ENCODE peak calls at places on chromosomes 4 and X, in eight cellular contexts. One of them, this sample, is unnamed.

GRCh38 chr4:122668241-122668640 is 47.4 kb upstream of the IL21 start:
- DNase-seq in stimulated activated CD4-positive, alpha-beta T cell treated with anti-CD3 and anti-CD28 coated beads, Interleukin-12 subunit alpha, Interleukin-12 subunit beta, amount 100 ng/mL, for 4 hours: no peak
- DNase-seq in lower lobe of right lung: no peak
- DNase-seq in T-helper 2 cell: no peak
- DNase-seq in effector memory CD4-positive, alpha-beta T cell: no peak
- DNase-seq in GM23338: no peak
- DNase-seq in T-helper 9 cell: no peak
- DNase-seq in caudate nucleus: no peak
- DNase-seq in this sample: no peak

GRCh38 chr4:78788005-78788889 is 12.1 kb downstream of the BMP2K start:
- DNase-seq in stimulated activated CD4-positive, alpha-beta T cell treated with anti-CD3 and anti-CD28 coated beads, Interleukin-12 subunit alpha, Interleukin-12 subunit beta, amount 100 ng/mL, for 4 hours: no peak
- DNase-seq in lower lobe of right lung: no peak
- DNase-seq in T-helper 2 cell: no peak
- DNase-seq in effector memory CD4-positive, alpha-beta T cell: no peak
- DNase-seq in GM23338: no peak
- DNase-seq in T-helper 9 cell: no peak
- DNase-seq in caudate nucleus: no peak
- DNase-seq in this sample: no peak

GRCh38 chr4:90444904-90445303 is 317.7 kb downstream of the CCSER1 start:
- DNase-seq in stimulated activated CD4-positive, alpha-beta T cell treated with anti-CD3 and anti-CD28 coated beads, Interleukin-12 subunit alpha, Interleukin-12 subunit beta, amount 100 ng/mL, for 4 hours: no peak
- DNase-seq in lower lobe of right lung: no peak
- DNase-seq in T-helper 2 cell: no peak
- DNase-seq in effector memory CD4-positive, alpha-beta T cell: no peak
- DNase-seq in GM23338: no peak
- DNase-seq in T-helper 9 cell: no peak
- DNase-seq in caudate nucleus: no peak
- DNase-seq in this sample: no peak

GRCh38 chr4:94127707-94128328 is 79.8 kb upstream of the SMARCAD1 start:
- DNase-seq in stimulated activated CD4-positive, alpha-beta T cell treated with anti-CD3 and anti-CD28 coated beads, Interleukin-12 subunit alpha, Interleukin-12 subunit beta, amount 100 ng/mL, for 4 hours: no peak
- DNase-seq in lower lobe of right lung: no peak
- DNase-seq in T-helper 2 cell: no peak
- DNase-seq in effector memory CD4-positive, alpha-beta T cell: no peak
- DNase-seq in GM23338: peak
- DNase-seq in T-helper 9 cell: no peak
- DNase-seq in caudate nucleus: no peak
- DNase-seq in this sample: no peak

GRCh38 chrX:106897259-106897658 is 5.9 kb downstream of the RIPPLY1 start:
- DNase-seq in stimulated activated CD4-positive, alpha-beta T cell treated with anti-CD3 and anti-CD28 coated beads, Interleukin-12 subunit alpha, Interleukin-12 subunit beta, amount 100 ng/mL, for 4 hours: no peak
- DNase-seq in lower lobe of right lung: no peak
- DNase-seq in T-helper 2 cell: no peak
- DNase-seq in effector memory CD4-positive, alpha-beta T cell: no peak
- DNase-seq in GM23338: no peak
- DNase-seq in T-helper 9 cell: no peak
- DNase-seq in caudate nucleus: no peak
- DNase-seq in this sample: no peak

GRCh38 chr4:120769227-120769626 is 153.3 kb downstream of the PRDM5 start:
- DNase-seq in stimulated activated CD4-positive, alpha-beta T cell treated with anti-CD3 and anti-CD28 coated beads, Interleukin-12 subunit alpha, Interleukin-12 subunit beta, amount 100 ng/mL, for 4 hours: no peak
- DNase-seq in lower lobe of right lung: no peak
- DNase-seq in T-helper 2 cell: no peak
- DNase-seq in effector memory CD4-positive, alpha-beta T cell: no peak
- DNase-seq in GM23338: no peak
- DNase-seq in T-helper 9 cell: no peak
- DNase-seq in caudate nucleus: no peak
- DNase-seq in this sample: no peak

GRCh38 chr4:101218894-101219293 is 128.4 kb downstream of the PPP3CA start:
- DNase-seq in stimulated activated CD4-positive, alpha-beta T cell treated with anti-CD3 and anti-CD28 coated beads, Interleukin-12 subunit alpha, Interleukin-12 subunit beta, amount 100 ng/mL, for 4 hours: no peak
- DNase-seq in lower lobe of right lung: no peak
- DNase-seq in T-helper 2 cell: no peak
- DNase-seq in effector memory CD4-positive, alpha-beta T cell: no peak
- DNase-seq in GM23338: no peak
- DNase-seq in T-helper 9 cell: no peak
- DNase-seq in caudate nucleus: no peak
- DNase-seq in this sample: no peak

GRCh38 chr4:93103042-93103441 is 725.5 kb upstream of the ATOH1 start:
- DNase-seq in stimulated activated CD4-positive, alpha-beta T cell treated with anti-CD3 and anti-CD28 coated beads, Interleukin-12 subunit alpha, Interleukin-12 subunit beta, amount 100 ng/mL, for 4 hours: no peak
- DNase-seq in lower lobe of right lung: no peak
- DNase-seq in T-helper 2 cell: no peak
- DNase-seq in effector memory CD4-positive, alpha-beta T cell: no peak
- DNase-seq in GM23338: peak
- DNase-seq in T-helper 9 cell: no peak
- DNase-seq in caudate nucleus: no peak
- DNase-seq in this sample: no peak

GRCh38 chr4:188682321-188682720 is 543.1 kb downstream of the TRIML1 start:
- DNase-seq in stimulated activated CD4-positive, alpha-beta T cell treated with anti-CD3 and anti-CD28 coated beads, Interleukin-12 subunit alpha, Interleukin-12 subunit beta, amount 100 ng/mL, for 4 hours: no peak
- DNase-seq in lower lobe of right lung: no peak
- DNase-seq in T-helper 2 cell: no peak
- DNase-seq in effector memory CD4-positive, alpha-beta T cell: no peak
- DNase-seq in GM23338: no peak
- DNase-seq in T-helper 9 cell: no peak
- DNase-seq in caudate nucleus: no peak
- DNase-seq in this sample: no peak

GRCh38 chrX:109879991-109880390 is 122.9 kb upstream of the TMEM164 start:
- DNase-seq in stimulated activated CD4-positive, alpha-beta T cell treated with anti-CD3 and anti-CD28 coated beads, Interleukin-12 subunit alpha, Interleukin-12 subunit beta, amount 100 ng/mL, for 4 hours: no peak
- DNase-seq in lower lobe of right lung: no peak
- DNase-seq in T-helper 2 cell: no peak
- DNase-seq in effector memory CD4-positive, alpha-beta T cell: no peak
- DNase-seq in GM23338: no peak
- DNase-seq in T-helper 9 cell: no peak
- DNase-seq in caudate nucleus: no peak
- DNase-seq in this sample: no peak

GRCh38 chrX:15447985-15448639 is 45.0 kb downstream of the PIR start:
- DNase-seq in stimulated activated CD4-positive, alpha-beta T cell treated with anti-CD3 and anti-CD28 coated beads, Interleukin-12 subunit alpha, Interleukin-12 subunit beta, amount 100 ng/mL, for 4 hours: no peak
- DNase-seq in lower lobe of right lung: no peak
- DNase-seq in T-helper 2 cell: no peak
- DNase-seq in effector memory CD4-positive, alpha-beta T cell: no peak
- DNase-seq in GM23338: no peak
- DNase-seq in T-helper 9 cell: no peak
- DNase-seq in caudate nucleus: no peak
- DNase-seq in this sample: no peak

GRCh38 chr4:52983563-52984303 is 121.6 kb downstream of the RASL11B start:
- DNase-seq in stimulated activated CD4-positive, alpha-beta T cell treated with anti-CD3 and anti-CD28 coated beads, Interleukin-12 subunit alpha, Interleukin-12 subunit beta, amount 100 ng/mL, for 4 hours: no peak
- DNase-seq in lower lobe of right lung: no peak
- DNase-seq in T-helper 2 cell: no peak
- DNase-seq in effector memory CD4-positive, alpha-beta T cell: no peak
- DNase-seq in GM23338: peak
- DNase-seq in T-helper 9 cell: no peak
- DNase-seq in caudate nucleus: no peak
- DNase-seq in this sample: no peak

GRCh38 chrX:119935215-119935893 is 8.2 kb downstream of the NKAP start:
- DNase-seq in stimulated activated CD4-positive, alpha-beta T cell treated with anti-CD3 and anti-CD28 coated beads, Interleukin-12 subunit alpha, Interleukin-12 subunit beta, amount 100 ng/mL, for 4 hours: no peak
- DNase-seq in lower lobe of right lung: no peak
- DNase-seq in T-helper 2 cell: no peak
- DNase-seq in effector memory CD4-positive, alpha-beta T cell: no peak
- DNase-seq in GM23338: no peak
- DNase-seq in T-helper 9 cell: no peak
- DNase-seq in caudate nucleus: no peak
- DNase-seq in this sample: no peak

GRCh38 chrX:74449937-74450330 is 28.6 kb downstream of the SLC16A2 start:
- DNase-seq in stimulated activated CD4-positive, alpha-beta T cell treated with anti-CD3 and anti-CD28 coated beads, Interleukin-12 subunit alpha, Interleukin-12 subunit beta, amount 100 ng/mL, for 4 hours: no peak
- DNase-seq in lower lobe of right lung: no peak
- DNase-seq in T-helper 2 cell: no peak
- DNase-seq in effector memory CD4-positive, alpha-beta T cell: no peak
- DNase-seq in GM23338: no peak
- DNase-seq in T-helper 9 cell: no peak
- DNase-seq in caudate nucleus: no peak
- DNase-seq in this sample: no peak

GRCh38 chrX:56000729-56001128 is 231.4 kb upstream of the KLF8 start:
- DNase-seq in stimulated activated CD4-positive, alpha-beta T cell treated with anti-CD3 and anti-CD28 coated beads, Interleukin-12 subunit alpha, Interleukin-12 subunit beta, amount 100 ng/mL, for 4 hours: no peak
- DNase-seq in lower lobe of right lung: no peak
- DNase-seq in T-helper 2 cell: no peak
- DNase-seq in effector memory CD4-positive, alpha-beta T cell: no peak
- DNase-seq in GM23338: no peak
- DNase-seq in T-helper 9 cell: no peak
- DNase-seq in caudate nucleus: no peak
- DNase-seq in this sample: no peak

GRCh38 chr4:20253272-20253798 is 1.6 kb downstream of the SLIT2 start:
- DNase-seq in stimulated activated CD4-positive, alpha-beta T cell treated with anti-CD3 and anti-CD28 coated beads, Interleukin-12 subunit alpha, Interleukin-12 subunit beta, amount 100 ng/mL, for 4 hours: no peak
- DNase-seq in lower lobe of right lung: no peak
- DNase-seq in T-helper 2 cell: no peak
- DNase-seq in effector memory CD4-positive, alpha-beta T cell: no peak
- DNase-seq in GM23338: peak
- DNase-seq in T-helper 9 cell: no peak
- DNase-seq in caudate nucleus: no peak
- DNase-seq in this sample: no peak

GRCh38 chr4:128516568-128516967 is 229.0 kb upstream of the PGRMC2 start:
- DNase-seq in stimulated activated CD4-positive, alpha-beta T cell treated with anti-CD3 and anti-CD28 coated beads, Interleukin-12 subunit alpha, Interleukin-12 subunit beta, amount 100 ng/mL, for 4 hours: no peak
- DNase-seq in lower lobe of right lung: no peak
- DNase-seq in T-helper 2 cell: no peak
- DNase-seq in effector memory CD4-positive, alpha-beta T cell: no peak
- DNase-seq in GM23338: no peak
- DNase-seq in T-helper 9 cell: no peak
- DNase-seq in caudate nucleus: no peak
- DNase-seq in this sample: no peak

GRCh38 chr4:170047774-170048354 is 21.7 kb upstream of the MFAP3L start:
- DNase-seq in stimulated activated CD4-positive, alpha-beta T cell treated with anti-CD3 and anti-CD28 coated beads, Interleukin-12 subunit alpha, Interleukin-12 subunit beta, amount 100 ng/mL, for 4 hours: peak
- DNase-seq in lower lobe of right lung: peak
- DNase-seq in T-helper 2 cell: peak
- DNase-seq in effector memory CD4-positive, alpha-beta T cell: no peak
- DNase-seq in GM23338: peak
- DNase-seq in T-helper 9 cell: peak
- DNase-seq in caudate nucleus: peak
- DNase-seq in this sample: peak